ENCODE peak calls at places on chromosomes 16 and 17, in four cellular contexts. One of them, this sample, is unnamed.

GRCh38 chr16:78127130-78127529 is 27.7 kb downstream of the WWOX start:
- DNase-seq in cardiac muscle cell: no peak
- DNase-seq in mammary epithelial cell: no peak
- DNase-seq in CD8-positive, alpha-beta memory T cell: no peak
- DNase-seq in this sample: no peak

GRCh38 chr16:57893559-57894389 is 77.2 kb downstream of the CNGB1 start:
- DNase-seq in cardiac muscle cell: no peak
- DNase-seq in mammary epithelial cell: peak; percentile 94
- DNase-seq in CD8-positive, alpha-beta memory T cell: no peak
- DNase-seq in this sample: peak; percentile 72

GRCh38 chr17:75864448-75864871 is 9.3 kb upstream of the WBP2 start:
- DNase-seq in cardiac muscle cell: no peak
- DNase-seq in mammary epithelial cell: no peak
- DNase-seq in CD8-positive, alpha-beta memory T cell: peak; percentile 47
- DNase-seq in this sample: no peak

GRCh38 chr16:23207485-23207884 is 24.9 kb downstream of the SCNN1G start:
- DNase-seq in cardiac muscle cell: no peak
- DNase-seq in mammary epithelial cell: no peak
- DNase-seq in CD8-positive, alpha-beta memory T cell: no peak
- DNase-seq in this sample: no peak

GRCh38 chr17:46796524-46796923 is 22.0 kb downstream of the WNT3 start:
- DNase-seq in cardiac muscle cell: no peak
- DNase-seq in mammary epithelial cell: no peak
- DNase-seq in CD8-positive, alpha-beta memory T cell: no peak
- DNase-seq in this sample: no peak

GRCh38 chr16:89599902-89600301 is 13.5 kb upstream of the DPEP1 start:
- DNase-seq in cardiac muscle cell: peak; percentile 40
- DNase-seq in mammary epithelial cell: no peak
- DNase-seq in CD8-positive, alpha-beta memory T cell: no peak
- DNase-seq in this sample: no peak

GRCh38 chr17:81393684-81394376 is 1.4 kb upstream of the BAHCC1 start:
- DNase-seq in cardiac muscle cell: peak; percentile 100
- DNase-seq in mammary epithelial cell: peak; percentile 99
- DNase-seq in CD8-positive, alpha-beta memory T cell: no peak
- DNase-seq in this sample: peak; percentile 99

GRCh38 chr17:29433551-29433950 is 43.4 kb downstream of the TAOK1 start:
- DNase-seq in cardiac muscle cell: no peak
- DNase-seq in mammary epithelial cell: no peak
- DNase-seq in CD8-positive, alpha-beta memory T cell: no peak
- DNase-seq in this sample: no peak

GRCh38 chr17:4436846-4437245 is 3.1 kb downstream of the SPNS3 start:
- DNase-seq in cardiac muscle cell: no peak
- DNase-seq in mammary epithelial cell: no peak
- DNase-seq in CD8-positive, alpha-beta memory T cell: no peak
- DNase-seq in this sample: no peak

GRCh38 chr17:73798111-73798748 is 154.0 kb upstream of the SDK2 start:
- DNase-seq in cardiac muscle cell: no peak
- DNase-seq in mammary epithelial cell: peak; percentile 83
- DNase-seq in CD8-positive, alpha-beta memory T cell: no peak
- DNase-seq in this sample: peak; percentile 64

GRCh38 chr17:37710344-37710886 is 34.4 kb downstream of the HNF1B start:
- DNase-seq in cardiac muscle cell: no peak
- DNase-seq in mammary epithelial cell: no peak
- DNase-seq in CD8-positive, alpha-beta memory T cell: no peak
- DNase-seq in this sample: no peak

GRCh38 chr16:48965391-48965790 is 316.2 kb downstream of the CBLN1 start:
- DNase-seq in cardiac muscle cell: no peak
- DNase-seq in mammary epithelial cell: no peak
- DNase-seq in CD8-positive, alpha-beta memory T cell: no peak
- DNase-seq in this sample: no peak

GRCh38 chr17:69179227-69179952 is 37.7 kb upstream of the ABCA6 start:
- DNase-seq in cardiac muscle cell: no peak
- DNase-seq in mammary epithelial cell: peak; percentile 50
- DNase-seq in CD8-positive, alpha-beta memory T cell: no peak
- DNase-seq in this sample: no peak

This sample was measured in HTR-8/SVneo.